ENCODE peak calls at places on chromosomes 2 and 18, in ten cellular contexts. X, O, L, H, G, T, R, N, I and U are unnamed samples.

GRCh38 chr18:63336366-63337099 is 17.0 kb upstream of the BCL2 start:
- DNase-seq in X (no peak), O (no peak), L (no peak), H (peak), G (no peak), T (peak), R (no peak), N (no peak), I (no peak), U (no peak)

GRCh38 chr2:11122380-11122779 is 32.9 kb upstream of the SLC66A3 start:
- DNase-seq in X (no peak), O (no peak), L (no peak), H (peak), G (no peak), T (no peak), R (no peak), N (no peak), I (no peak), U (no peak)

GRCh38 chr2:173934895-173935294 is 30.3 kb downstream of the SP3 start:
- DNase-seq in X (no peak), O (no peak), L (no peak), H (no peak), G (no peak), T (no peak), R (no peak), N (no peak), I (no peak), U (no peak)

GRCh38 chr2:101753207-101753616 is 55.7 kb downstream of the MAP4K4 start:
- DNase-seq in X (no peak), O (no peak), L (no peak), H (peak), G (no peak), T (peak), R (no peak), N (no peak), I (no peak), U (no peak)

GRCh38 chr2:45983213-45983612 is 314.0 kb upstream of the EPAS1 start:
- DNase-seq in X (no peak), O (no peak), L (no peak), H (no peak), G (no peak), T (no peak), R (no peak), N (no peak), I (no peak), U (no peak)

GRCh38 chr18:33495278-33495677 is 54.8 kb upstream of the CCDC178 start:
- DNase-seq in X (peak), O (no peak), L (no peak), H (peak), G (no peak), T (peak), R (peak), N (no peak), I (no peak), U (no peak)

GRCh38 chr2:70127920-70128444 is 40.7 kb downstream of the PCBP1 start:
- DNase-seq in X (no peak), O (no peak), L (no peak), H (no peak), G (no peak), T (no peak), R (no peak), N (no peak), I (no peak), U (no peak)

GRCh38 chr2:149885468-149885867 is 297.9 kb upstream of the MMADHC start:
- DNase-seq in X (no peak), O (no peak), L (no peak), H (peak), G (no peak), T (no peak), R (peak), N (no peak), I (no peak), U (no peak)

GRCh38 chr2:205984381-205984780 is 101.6 kb downstream of the INO80D start:
- DNase-seq in X (no peak), O (no peak), L (no peak), H (no peak), G (peak), T (no peak), R (no peak), N (no peak), I (no peak), U (no peak)

GRCh38 chr2:122129399-122129798 is 373.9 kb downstream of the TSN start:
- DNase-seq in X (no peak), O (no peak), L (no peak), H (no peak), G (no peak), T (no peak), R (no peak), N (no peak), I (no peak), U (no peak)

GRCh38 chr2:222436040-222436413 is 11.7 kb downstream of the SGPP2 start:
- DNase-seq in X (no peak), O (no peak), L (no peak), H (no peak), G (no peak), T (no peak), R (no peak), N (no peak), I (no peak), U (no peak)

GRCh38 chr2:127429844-127430425 is 11.7 kb downstream of the PROC start:
- DNase-seq in X (no peak), O (no peak), L (no peak), H (no peak), G (no peak), T (no peak), R (no peak), N (no peak), I (no peak), U (peak)

GRCh38 chr2:37825586-37825985 is 99.5 kb upstream of the RMDN2 start:
- DNase-seq in X (peak), O (no peak), L (no peak), H (no peak), G (no peak), T (no peak), R (no peak), N (no peak), I (no peak), U (no peak)

GRCh38 chr2:20452551-20452950 is 5.7 kb downstream of the RHOB start:
- DNase-seq in X (no peak), O (no peak), L (no peak), H (peak), G (no peak), T (peak), R (no peak), N (no peak), I (no peak), U (peak)

GRCh38 chr2:233331536-233331935 is 22.8 kb upstream of the DGKD start:
- DNase-seq in X (peak), O (no peak), L (peak), H (no peak), G (peak), T (no peak), R (no peak), N (peak), I (no peak), U (peak)

GRCh38 chr2:70440621-70441020 is 113.0 kb downstream of the TGFA start:
- DNase-seq in X (peak), O (no peak), L (no peak), H (no peak), G (no peak), T (no peak), R (no peak), N (no peak), I (no peak), U (no peak)

GRCh38 chr2:119366161-119366648 is 429 bp downstream of the C2orf76 start:
- DNase-seq in X (peak), O (no peak), L (no peak), H (peak), G (no peak), T (peak), R (no peak), N (no peak), I (no peak), U (no peak)

GRCh38 chr2:163682695-163683094 is 53.1 kb downstream of the FIGN start:
- DNase-seq in X (peak), O (no peak), L (no peak), H (peak), G (no peak), T (peak), R (no peak), N (no peak), I (no peak), U (no peak)

GRCh38 chr2:190887089-190887488 is 6.5 kb downstream of the GLS start:
- DNase-seq in X (no peak), O (no peak), L (no peak), H (peak), G (no peak), T (peak), R (no peak), N (no peak), I (no peak), U (no peak)

GRCh38 chr2:222142027-222142426 is 156.8 kb downstream of the PAX3 start:
- DNase-seq in X (no peak), O (no peak), L (no peak), H (no peak), G (no peak), T (peak), R (no peak), N (no peak), I (no peak), U (no peak)

GRCh38 chr18:25282282-25282681 is 69.7 kb downstream of the ZNF521 start:
- DNase-seq in X (peak), O (no peak), L (no peak), H (no peak), G (no peak), T (no peak), R (no peak), N (no peak), I (no peak), U (no peak)

GRCh38 chr2:232954691-232955090 is 58.4 kb downstream of the NGEF start:
- DNase-seq in X (no peak), O (no peak), L (no peak), H (no peak), G (no peak), T (no peak), R (no peak), N (no peak), I (no peak), U (no peak)

GRCh38 chr2:218043701-218044109 is 25.3 kb upstream of the RUFY4 start:
- DNase-seq in X (no peak), O (no peak), L (no peak), H (no peak), G (no peak), T (no peak), R (no peak), N (no peak), I (no peak), U (no peak)

GRCh38 chr2:38394903-38395341 is 17.8 kb upstream of the ATL2 start:
- DNase-seq in X (no peak), O (no peak), L (no peak), H (no peak), G (no peak), T (no peak), R (no peak), N (no peak), I (no peak), U (no peak)

GRCh38 chr2:6823111-6823510 is 42.6 kb downstream of the CMPK2 start:
- DNase-seq in X (no peak), O (no peak), L (no peak), H (peak), G (no peak), T (peak), R (no peak), N (no peak), I (no peak), U (no peak)

GRCh38 chr2:36740031-36740430 is 43.5 kb downstream of the VIT start:
- DNase-seq in X (peak), O (no peak), L (no peak), H (no peak), G (no peak), T (no peak), R (no peak), N (no peak), I (no peak), U (no peak)

GRCh38 chr2:88265352-88265960 is 95.3 kb downstream of the THNSL2 start:
- DNase-seq in X (peak), O (no peak), L (no peak), H (peak), G (no peak), T (peak), R (no peak), N (no peak), I (no peak), U (no peak)

GRCh38 chr2:62724106-62724505 is 18.6 kb downstream of the EHBP1 start:
- DNase-seq in X (no peak), O (no peak), L (no peak), H (peak), G (no peak), T (peak), R (no peak), N (no peak), I (no peak), U (no peak)

GRCh38 chr2:62435720-62436119 is 70.3 kb downstream of the TMEM17 start:
- DNase-seq in X (no peak), O (no peak), L (no peak), H (no peak), G (peak), T (no peak), R (no peak), N (no peak), I (no peak), U (no peak)

GRCh38 chr2:227164745-227165350 is 424 bp downstream of the COL4A3 start:
- DNase-seq in X (no peak), O (no peak), L (peak), H (no peak), G (peak), T (no peak), R (no peak), N (peak), I (no peak), U (peak)

GRCh38 chr18:3995476-3996102 is 459.5 kb downstream of the DLGAP1 start:
- DNase-seq in X (peak), O (peak), L (peak), H (peak), G (no peak), T (peak), R (peak), N (peak), I (peak), U (peak)

GRCh38 chr2:8526403-8526696 is 155.5 kb upstream of the ID2 start:
- DNase-seq in X (no peak), O (no peak), L (no peak), H (no peak), G (no peak), T (no peak), R (no peak), N (no peak), I (no peak), U (no peak)

GRCh38 chr2:151289972-151290335 is 486 bp upstream of the NMI start:
- DNase-seq in X (no peak), O (peak), L (no peak), H (no peak), G (no peak), T (peak), R (no peak), N (no peak), I (no peak), U (no peak)

GRCh38 chr2:193695367-193695766 is 1500.6 kb upstream of the TMEFF2 start:
- DNase-seq in X (peak), O (no peak), L (no peak), H (peak), G (no peak), T (peak), R (peak), N (no peak), I (no peak), U (no peak)

GRCh38 chr2:176128172-176129012 is 1.1 kb upstream of the HOXD8 start:
- DNase-seq in X (peak), O (peak), L (no peak), H (no peak), G (no peak), T (no peak), R (no peak), N (no peak), I (no peak), U (no peak)

GRCh38 chr18:48367557-48367956 is 41.6 kb downstream of the ZBTB7C start:
- DNase-seq in X (no peak), O (no peak), L (no peak), H (no peak), G (no peak), T (no peak), R (no peak), N (no peak), I (no peak), U (no peak)

GRCh38 chr2:6826081-6826913 is 39.4 kb downstream of the CMPK2 start:
- DNase-seq in X (peak), O (peak), L (no peak), H (peak), G (peak), T (peak), R (peak), N (peak), I (peak), U (peak)